ENCODE peak calls at places on chromosomes 13 and 19, in four cellular contexts. One of them, this sample, is unnamed.

GRCh38 chr13:24261566-24261965 is 47.8 kb upstream of the C1QTNF9 start:
- DNase-seq in stimulated activated CD4-positive, alpha-beta T cell treated with anti-CD3 and anti-CD28 coated beads, Interleukin-4, amount 100 ng/mL, for 48 hours: no peak
- DNase-seq in T-helper 2 cell: no peak
- DNase-seq in heart right ventricle: no peak
- DNase-seq in this sample: peak; percentile 55

GRCh38 chr13:42277618-42278276 is 5.8 kb downstream of the AKAP11 start:
- DNase-seq in T-helper 2 cell: no peak
- DNase-seq in stimulated activated CD4-positive, alpha-beta T cell treated with anti-CD3 and anti-CD28 coated beads, Interleukin-4, amount 100 ng/mL, for 48 hours: no peak
- DNase-seq in heart right ventricle: no peak
- DNase-seq in this sample: no peak

GRCh38 chr19:31270897-31271568 is 78.2 kb downstream of the TSHZ3 start:
- DNase-seq in heart right ventricle: no peak
- DNase-seq in stimulated activated CD4-positive, alpha-beta T cell treated with anti-CD3 and anti-CD28 coated beads, Interleukin-4, amount 100 ng/mL, for 48 hours: no peak
- DNase-seq in T-helper 2 cell: no peak
- DNase-seq in this sample: peak; percentile 71

GRCh38 chr19:49342291-49342721 is 7.1 kb downstream of the CD37 start:
- DNase-seq in stimulated activated CD4-positive, alpha-beta T cell treated with anti-CD3 and anti-CD28 coated beads, Interleukin-4, amount 100 ng/mL, for 48 hours: no peak
- DNase-seq in heart right ventricle: no peak
- DNase-seq in T-helper 2 cell: no peak
- DNase-seq in this sample: no peak

GRCh38 chr13:44331912-44332840 is 41.4 kb upstream of the SERP2 start:
- DNase-seq in heart right ventricle: peak; percentile 64
- DNase-seq in T-helper 2 cell: no peak
- DNase-seq in stimulated activated CD4-positive, alpha-beta T cell treated with anti-CD3 and anti-CD28 coated beads, Interleukin-4, amount 100 ng/mL, for 48 hours: no peak
- DNase-seq in this sample: peak; percentile 17

GRCh38 chr19:39147480-39147879 is 21.9 kb downstream of the PAK4 start:
- DNase-seq in T-helper 2 cell: no peak
- DNase-seq in heart right ventricle: no peak
- DNase-seq in stimulated activated CD4-positive, alpha-beta T cell treated with anti-CD3 and anti-CD28 coated beads, Interleukin-4, amount 100 ng/mL, for 48 hours: no peak
- DNase-seq in this sample: no peak

GRCh38 chr19:16877581-16877980 is 11.2 kb upstream of the F2RL3 start:
- DNase-seq in stimulated activated CD4-positive, alpha-beta T cell treated with anti-CD3 and anti-CD28 coated beads, Interleukin-4, amount 100 ng/mL, for 48 hours: no peak
- DNase-seq in T-helper 2 cell: no peak
- DNase-seq in heart right ventricle: no peak
- DNase-seq in this sample: no peak

GRCh38 chr19:53785196-53785889 is 38.8 kb downstream of the NLRP12 start:
- DNase-seq in T-helper 2 cell: no peak
- DNase-seq in heart right ventricle: no peak
- DNase-seq in stimulated activated CD4-positive, alpha-beta T cell treated with anti-CD3 and anti-CD28 coated beads, Interleukin-4, amount 100 ng/mL, for 48 hours: no peak
- DNase-seq in this sample: no peak

GRCh38 chr13:110600261-110600819 is 15.0 kb upstream of the NAXD start:
- DNase-seq in T-helper 2 cell: no peak
- DNase-seq in heart right ventricle: no peak
- DNase-seq in stimulated activated CD4-positive, alpha-beta T cell treated with anti-CD3 and anti-CD28 coated beads, Interleukin-4, amount 100 ng/mL, for 48 hours: no peak
- DNase-seq in this sample: no peak

GRCh38 chr13:73324842-73325241 is 266.0 kb downstream of the KLF5 start:
- DNase-seq in heart right ventricle: no peak
- DNase-seq in T-helper 2 cell: no peak
- DNase-seq in stimulated activated CD4-positive, alpha-beta T cell treated with anti-CD3 and anti-CD28 coated beads, Interleukin-4, amount 100 ng/mL, for 48 hours: no peak
- DNase-seq in this sample: no peak

GRCh38 chr19:46426035-46426505 is 2.7 kb downstream of the PNMA8C start:
- DNase-seq in T-helper 2 cell: no peak
- DNase-seq in stimulated activated CD4-positive, alpha-beta T cell treated with anti-CD3 and anti-CD28 coated beads, Interleukin-4, amount 100 ng/mL, for 48 hours: no peak
- DNase-seq in heart right ventricle: no peak
- DNase-seq in this sample: peak; percentile 73

GRCh38 chr19:44552324-44552723 is 22.8 kb upstream of the CEACAM20 start:
- DNase-seq in heart right ventricle: peak; percentile 17
- DNase-seq in stimulated activated CD4-positive, alpha-beta T cell treated with anti-CD3 and anti-CD28 coated beads, Interleukin-4, amount 100 ng/mL, for 48 hours: peak; percentile 21
- DNase-seq in T-helper 2 cell: no peak
- DNase-seq in this sample: no peak

GRCh38 chr13:41813426-41813825 is 147.5 kb downstream of the VWA8 start:
- DNase-seq in heart right ventricle: no peak
- DNase-seq in stimulated activated CD4-positive, alpha-beta T cell treated with anti-CD3 and anti-CD28 coated beads, Interleukin-4, amount 100 ng/mL, for 48 hours: no peak
- DNase-seq in T-helper 2 cell: no peak
- DNase-seq in this sample: no peak

GRCh38 chr13:26965976-26966375 is 205.4 kb upstream of the GPR12 start:
- DNase-seq in T-helper 2 cell: no peak
- DNase-seq in heart right ventricle: peak; percentile 71
- DNase-seq in stimulated activated CD4-positive, alpha-beta T cell treated with anti-CD3 and anti-CD28 coated beads, Interleukin-4, amount 100 ng/mL, for 48 hours: no peak
- DNase-seq in this sample: no peak

GRCh38 chr19:41531438-41532311 is 44.3 kb upstream of the CEACAM21 start:
- DNase-seq in stimulated activated CD4-positive, alpha-beta T cell treated with anti-CD3 and anti-CD28 coated beads, Interleukin-4, amount 100 ng/mL, for 48 hours: peak; percentile 75
- DNase-seq in heart right ventricle: peak; percentile 69
- DNase-seq in T-helper 2 cell: peak; percentile 73
- DNase-seq in this sample: no peak

GRCh38 chr13:31172535-31172934 is 10.8 kb upstream of the HSPH1 start:
- DNase-seq in stimulated activated CD4-positive, alpha-beta T cell treated with anti-CD3 and anti-CD28 coated beads, Interleukin-4, amount 100 ng/mL, for 48 hours: no peak
- DNase-seq in T-helper 2 cell: no peak
- DNase-seq in heart right ventricle: no peak
- DNase-seq in this sample: peak; percentile 97

GRCh38 chr19:7901337-7901736 is 2.3 kb upstream of the MAP2K7 start:
- DNase-seq in T-helper 2 cell: no peak
- DNase-seq in heart right ventricle: no peak
- DNase-seq in stimulated activated CD4-positive, alpha-beta T cell treated with anti-CD3 and anti-CD28 coated beads, Interleukin-4, amount 100 ng/mL, for 48 hours: no peak
- DNase-seq in this sample: no peak

This sample was measured in kidney glomerular epithelial cell.